ENCODE peak calls at places on chromosomes 4 and X, in four cellular contexts. One of them, this sample, is unnamed.

GRCh38 chr4:41060352-41061318 is 153.7 kb downstream of the APBB2 start:
- DNase-seq in stimulated activated CD4-positive, alpha-beta T cell treated with anti-CD3 and anti-CD28 coated beads, Interleukin-15, amount 100 ng/mL, for 1 hour: no peak
- DNase-seq in ureter: peak; percentile 54
- DNase-seq in gastrocnemius medialis: peak; percentile 37
- DNase-seq in this sample: no peak

GRCh38 chr4:77095101-77095826 is 19.5 kb upstream of the CCNI start:
- DNase-seq in stimulated activated CD4-positive, alpha-beta T cell treated with anti-CD3 and anti-CD28 coated beads, Interleukin-15, amount 100 ng/mL, for 1 hour: peak; percentile 39
- DNase-seq in ureter: peak; percentile 78
- DNase-seq in gastrocnemius medialis: peak; percentile 54
- DNase-seq in this sample: peak; percentile 53

GRCh38 chr4:89434364-89434988 is 126.9 kb upstream of the GPRIN3 start:
- DNase-seq in stimulated activated CD4-positive, alpha-beta T cell treated with anti-CD3 and anti-CD28 coated beads, Interleukin-15, amount 100 ng/mL, for 1 hour: no peak
- DNase-seq in ureter: no peak
- DNase-seq in gastrocnemius medialis: no peak
- DNase-seq in this sample: no peak

GRCh38 chrX:16870095-16870860 is at the start of gene RBBP7:
- DNase-seq in stimulated activated CD4-positive, alpha-beta T cell treated with anti-CD3 and anti-CD28 coated beads, Interleukin-15, amount 100 ng/mL, for 1 hour: peak; percentile 81
- DNase-seq in ureter: peak; percentile 94
- DNase-seq in gastrocnemius medialis: peak; percentile 85
- DNase-seq in this sample: peak; percentile 85

GRCh38 chr4:48141048-48141447 is 7.0 kb upstream of the TXK start:
- DNase-seq in stimulated activated CD4-positive, alpha-beta T cell treated with anti-CD3 and anti-CD28 coated beads, Interleukin-15, amount 100 ng/mL, for 1 hour: no peak
- DNase-seq in ureter: no peak
- DNase-seq in gastrocnemius medialis: no peak
- DNase-seq in this sample: no peak

GRCh38 chr4:8617486-8618040 is 25.0 kb downstream of the CPZ start:
- DNase-seq in stimulated activated CD4-positive, alpha-beta T cell treated with anti-CD3 and anti-CD28 coated beads, Interleukin-15, amount 100 ng/mL, for 1 hour: no peak
- DNase-seq in ureter: no peak
- DNase-seq in gastrocnemius medialis: no peak
- DNase-seq in this sample: no peak

GRCh38 chr4:26507286-26507685 is 17.0 kb upstream of the CCKAR start:
- DNase-seq in stimulated activated CD4-positive, alpha-beta T cell treated with anti-CD3 and anti-CD28 coated beads, Interleukin-15, amount 100 ng/mL, for 1 hour: no peak
- DNase-seq in ureter: no peak
- DNase-seq in gastrocnemius medialis: no peak
- DNase-seq in this sample: no peak

GRCh38 chrX:121571333-121571732 is 523.9 kb downstream of the GLUD2 start:
- DNase-seq in stimulated activated CD4-positive, alpha-beta T cell treated with anti-CD3 and anti-CD28 coated beads, Interleukin-15, amount 100 ng/mL, for 1 hour: no peak
- DNase-seq in ureter: no peak
- DNase-seq in gastrocnemius medialis: no peak
- DNase-seq in this sample: no peak

GRCh38 chr4:85166318-85166717 is 199.8 kb upstream of the WDFY3 start:
- DNase-seq in stimulated activated CD4-positive, alpha-beta T cell treated with anti-CD3 and anti-CD28 coated beads, Interleukin-15, amount 100 ng/mL, for 1 hour: no peak
- DNase-seq in ureter: no peak
- DNase-seq in gastrocnemius medialis: no peak
- DNase-seq in this sample: no peak

GRCh38 chrX:68440940-68441339 is 7.6 kb upstream of the OPHN1 start:
- DNase-seq in stimulated activated CD4-positive, alpha-beta T cell treated with anti-CD3 and anti-CD28 coated beads, Interleukin-15, amount 100 ng/mL, for 1 hour: no peak
- DNase-seq in ureter: peak; percentile 81
- DNase-seq in gastrocnemius medialis: no peak
- DNase-seq in this sample: no peak

GRCh38 chr4:121960801-121961200 is 8.9 kb upstream of the TRPC3 start:
- DNase-seq in stimulated activated CD4-positive, alpha-beta T cell treated with anti-CD3 and anti-CD28 coated beads, Interleukin-15, amount 100 ng/mL, for 1 hour: no peak
- DNase-seq in ureter: no peak
- DNase-seq in gastrocnemius medialis: no peak
- DNase-seq in this sample: no peak

GRCh38 chr4:84995386-84995785 is 28.9 kb upstream of the WDFY3 start:
- DNase-seq in stimulated activated CD4-positive, alpha-beta T cell treated with anti-CD3 and anti-CD28 coated beads, Interleukin-15, amount 100 ng/mL, for 1 hour: no peak
- DNase-seq in ureter: no peak
- DNase-seq in gastrocnemius medialis: no peak
- DNase-seq in this sample: no peak

GRCh38 chrX:128928636-128929035 is 594.7 kb downstream of the SMARCA1 start:
- DNase-seq in stimulated activated CD4-positive, alpha-beta T cell treated with anti-CD3 and anti-CD28 coated beads, Interleukin-15, amount 100 ng/mL, for 1 hour: no peak
- DNase-seq in ureter: no peak
- DNase-seq in gastrocnemius medialis: no peak
- DNase-seq in this sample: no peak

GRCh38 chr4:123892997-123893745 is 496.6 kb downstream of the SPRY1 start:
- DNase-seq in stimulated activated CD4-positive, alpha-beta T cell treated with anti-CD3 and anti-CD28 coated beads, Interleukin-15, amount 100 ng/mL, for 1 hour: no peak
- DNase-seq in ureter: no peak
- DNase-seq in gastrocnemius medialis: no peak
- DNase-seq in this sample: no peak

GRCh38 chrX:55127692-55128091 is 38.9 kb downstream of the PAGE2 start:
- DNase-seq in stimulated activated CD4-positive, alpha-beta T cell treated with anti-CD3 and anti-CD28 coated beads, Interleukin-15, amount 100 ng/mL, for 1 hour: no peak
- DNase-seq in ureter: no peak
- DNase-seq in gastrocnemius medialis: no peak
- DNase-seq in this sample: no peak

GRCh38 chr4:74367656-74368055 is 2.7 kb downstream of the EREG start:
- DNase-seq in stimulated activated CD4-positive, alpha-beta T cell treated with anti-CD3 and anti-CD28 coated beads, Interleukin-15, amount 100 ng/mL, for 1 hour: no peak
- DNase-seq in ureter: no peak
- DNase-seq in gastrocnemius medialis: no peak
- DNase-seq in this sample: no peak

GRCh38 chrX:150478496-150479492 is 89.6 kb upstream of the MTM1 start:
- DNase-seq in stimulated activated CD4-positive, alpha-beta T cell treated with anti-CD3 and anti-CD28 coated beads, Interleukin-15, amount 100 ng/mL, for 1 hour: no peak
- DNase-seq in ureter: no peak
- DNase-seq in gastrocnemius medialis: no peak
- DNase-seq in this sample: no peak

GRCh38 chr4:2250003-2250763 is 8.3 kb upstream of the HAUS3 start:
- DNase-seq in stimulated activated CD4-positive, alpha-beta T cell treated with anti-CD3 and anti-CD28 coated beads, Interleukin-15, amount 100 ng/mL, for 1 hour: peak; percentile 1
- DNase-seq in ureter: no peak
- DNase-seq in gastrocnemius medialis: no peak
- DNase-seq in this sample: no peak

GRCh38 chr4:180828455-180829018 is 1414.7 kb upstream of the TENM3 start:
- DNase-seq in stimulated activated CD4-positive, alpha-beta T cell treated with anti-CD3 and anti-CD28 coated beads, Interleukin-15, amount 100 ng/mL, for 1 hour: no peak
- DNase-seq in ureter: no peak
- DNase-seq in gastrocnemius medialis: no peak
- DNase-seq in this sample: peak; percentile 40

GRCh38 chr4:175469519-175469918 is 342.5 kb downstream of the GPM6A start:
- DNase-seq in stimulated activated CD4-positive, alpha-beta T cell treated with anti-CD3 and anti-CD28 coated beads, Interleukin-15, amount 100 ng/mL, for 1 hour: no peak
- DNase-seq in ureter: no peak
- DNase-seq in gastrocnemius medialis: no peak
- DNase-seq in this sample: no peak

GRCh38 chr4:107682306-107682705 is 37.7 kb downstream of the PAPSS1 start:
- DNase-seq in stimulated activated CD4-positive, alpha-beta T cell treated with anti-CD3 and anti-CD28 coated beads, Interleukin-15, amount 100 ng/mL, for 1 hour: no peak
- DNase-seq in ureter: no peak
- DNase-seq in gastrocnemius medialis: no peak
- DNase-seq in this sample: no peak

GRCh38 chr4:76459291-76459723 is 24.3 kb downstream of the SHROOM3 start:
- DNase-seq in stimulated activated CD4-positive, alpha-beta T cell treated with anti-CD3 and anti-CD28 coated beads, Interleukin-15, amount 100 ng/mL, for 1 hour: no peak
- DNase-seq in ureter: no peak
- DNase-seq in gastrocnemius medialis: no peak
- DNase-seq in this sample: peak; percentile 97

GRCh38 chrX:28586291-28586690 is 955 bp upstream of the IL1RAPL1 start:
- DNase-seq in stimulated activated CD4-positive, alpha-beta T cell treated with anti-CD3 and anti-CD28 coated beads, Interleukin-15, amount 100 ng/mL, for 1 hour: no peak
- DNase-seq in ureter: no peak
- DNase-seq in gastrocnemius medialis: no peak
- DNase-seq in this sample: peak; percentile 31

GRCh38 chr4:2451821-2452785 is 16.8 kb upstream of the RNF4 start:
- DNase-seq in stimulated activated CD4-positive, alpha-beta T cell treated with anti-CD3 and anti-CD28 coated beads, Interleukin-15, amount 100 ng/mL, for 1 hour: no peak
- DNase-seq in ureter: no peak
- DNase-seq in gastrocnemius medialis: no peak
- DNase-seq in this sample: no peak

This sample was measured in neuronal stem cell.